ENCODE peak calls at places on chromosome 21, in seven cellular contexts. T, O, F, S, D, P and Z are unnamed samples. For H3K36me3, the result is how much of the 10 kb centered on the place peaks cover.

GRCh38 chr21:42614391-42614790 is 39.0 kb upstream of the PDE9A start:
- DNase-seq in T (no peak), O (no peak), F (no peak), S (no peak), D (no peak), P (no peak), Z (no peak)

GRCh38 chr21:28789571-28789970 is 203.1 kb downstream of the LTN1 start:
- DNase-seq in T (no peak), O (no peak), F (peak), S (no peak), D (no peak), P (no peak), Z (no peak)

GRCh38 chr21:17818158-17819113 is 720 bp downstream of the C21orf91 start:
- DNase-seq in T (no peak), O (peak), F (peak), S (peak), D (peak), P (peak), Z (peak)

GRCh38 chr21:40049031-40049958 is 182.1 kb downstream of the PCP4 start:
- DNase-seq in T (no peak), O (no peak), F (no peak), S (no peak), D (no peak), P (no peak), Z (no peak)

GRCh38 chr21:40118527-40118926 is 251.3 kb downstream of the PCP4 start:
- DNase-seq in T (no peak), O (no peak), F (no peak), S (no peak), D (no peak), P (no peak), Z (no peak)

GRCh38 chr21:40143822-40144525 is 276.7 kb downstream of the PCP4 start:
- DNase-seq in T (peak), O (no peak), F (peak), S (peak), D (peak), P (no peak), Z (peak)

GRCh38 chr21:43318841-43319781 is 107.8 kb downstream of the SIK1 start:
- DNase-seq in T (no peak), O (peak), F (peak), S (no peak), D (no peak), P (no peak), Z (no peak)

GRCh38 chr21:33441489-33442477 is 38.0 kb downstream of the TMEM50B start:
- DNase-seq in T (no peak), O (no peak), F (peak), S (no peak), D (no peak), P (no peak), Z (no peak)

GRCh38 chr21:21045538-21045937 is 47.3 kb downstream of the NCAM2 start:
- DNase-seq in T (no peak), O (no peak), F (no peak), S (no peak), D (no peak), P (no peak), Z (no peak)

GRCh38 chr21:38897532-38898421 is 92.0 kb downstream of the ETS2 start:
- DNase-seq in T (no peak), O (no peak), F (no peak), S (no peak), D (no peak), P (no peak), Z (no peak)

GRCh38 chr21:28447453-28447852 is 545.2 kb downstream of the LTN1 start:
- DNase-seq in T (no peak), O (no peak), F (no peak), S (no peak), D (no peak), P (no peak), Z (no peak)

GRCh38 chr21:46599251-46599572 is 5.7 kb downstream of the S100B start:
- DNase-seq in T (no peak), O (no peak), F (peak), S (no peak), D (peak), P (peak), Z (no peak)

GRCh38 chr21:43196789-43197188 is 28.0 kb downstream of the CRYAA start:
- DNase-seq in T (peak), O (peak), F (no peak), S (peak), D (no peak), P (no peak), Z (peak)

GRCh38 chr21:22474403-22474802 is 1476.2 kb downstream of the NCAM2 start:
- DNase-seq in T (no peak), O (no peak), F (no peak), S (no peak), D (no peak), P (no peak), Z (no peak)

GRCh38 chr21:29163381-29164115 is 33.1 kb downstream of the MAP3K7CL start:
- DNase-seq in T (no peak), O (no peak), F (no peak), S (no peak), D (no peak), P (no peak), Z (no peak)

GRCh38 chr21:41799763-41800162 is 32.9 kb upstream of the RIPK4 start:
- DNase-seq in T (no peak), O (no peak), F (no peak), S (peak), D (no peak), P (no peak), Z (no peak)

GRCh38 chr21:43937898-43938309 is 72.9 kb downstream of the AGPAT3 start:
- DNase-seq in T (no peak), O (no peak), F (no peak), S (no peak), D (no peak), P (no peak), Z (no peak)

GRCh38 chr21:41692216-41692615 is 74.6 kb downstream of the RIPK4 start:
- DNase-seq in T (no peak), O (no peak), F (no peak), S (no peak), D (no peak), P (no peak), Z (no peak)

GRCh38 chr21:41616063-41616591 is 108.2 kb upstream of the TMPRSS2 start:
- DNase-seq in T (no peak), O (no peak), F (no peak), S (no peak), D (no peak), P (no peak), Z (no peak)

GRCh38 chr21:16330340-16331319 is 600.8 kb downstream of the USP25 start:
- DNase-seq in T (no peak), O (no peak), F (peak), S (no peak), D (peak), P (no peak), Z (no peak)
- TF ChIP-seq CTCF in T (peak), O (peak), F (peak), S (peak), D (peak), P (peak), Z (peak)

DNA sequence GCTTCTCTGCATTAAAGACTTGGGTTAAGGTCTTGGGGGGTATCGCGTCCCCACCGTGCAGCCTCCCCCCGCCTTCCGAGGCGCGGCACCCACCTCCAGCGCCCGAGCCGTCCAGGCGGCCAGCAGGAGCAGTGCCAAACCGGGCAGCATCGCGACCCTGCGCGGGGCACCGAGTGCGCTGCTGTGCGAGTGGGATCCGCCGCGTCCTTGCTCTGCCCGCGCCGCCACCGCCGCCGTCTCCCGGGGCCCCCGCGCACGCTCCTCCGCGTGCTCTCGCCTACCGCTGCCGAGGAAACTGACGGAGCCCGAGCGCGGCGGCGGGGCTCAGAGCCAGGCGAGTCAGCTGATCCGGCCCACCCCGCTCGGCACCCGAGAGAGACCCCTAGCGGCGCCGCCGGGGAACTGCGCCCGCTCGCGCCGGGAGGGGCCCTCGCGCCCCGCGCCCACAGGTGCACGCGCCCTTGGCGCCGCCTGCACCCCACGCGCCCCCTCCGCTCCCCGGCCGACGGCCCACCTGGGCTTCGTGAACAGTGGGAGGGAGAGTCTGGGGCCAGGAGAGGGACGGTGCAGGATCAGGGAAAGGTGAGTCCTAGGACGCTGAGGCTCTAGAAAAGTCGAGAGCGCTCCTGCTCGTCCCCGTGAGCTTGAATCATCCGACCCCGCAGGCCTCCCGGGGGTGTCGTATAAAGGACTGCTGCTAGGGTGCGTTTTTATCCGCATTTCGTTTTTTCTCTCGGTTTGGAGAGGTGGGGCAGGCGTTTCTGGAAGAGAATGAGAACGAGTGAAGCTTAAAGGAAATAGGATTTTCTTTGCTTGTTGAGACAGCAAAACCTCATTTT is at the start of gene APP:
- DNase-seq in T (peak), O (peak), F (peak), S (peak), D (peak), P (peak), Z (peak)
- TF ChIP-seq POLR2A in T (peak), O (peak), F (no peak), S (peak), D (peak), P (peak), Z (no peak)

GRCh38 chr21:34835526-34835925 is 166.7 kb downstream of the CLIC6 start:
- DNase-seq in T (peak), O (no peak), F (no peak), S (no peak), D (no peak), P (no peak), Z (no peak)
- H3K36me3 ChIP-seq in T (under half), O (under half), F (half or more), S (under half), D (under half), P (under half), Z (under half)

GRCh38 chr21:45336870-45337269 is 49.2 kb upstream of the POFUT2 start:
- DNase-seq in T (no peak), O (peak), F (no peak), S (no peak), D (no peak), P (no peak), Z (no peak)
- TF ChIP-seq CTCF in T (no peak), O (no peak), F (no peak), S (no peak), D (no peak), P (no peak), Z (no peak)

GRCh38 chr21:36718951-36719501 is 20.1 kb downstream of the SIM2 start:
- DNase-seq in T (no peak), O (no peak), F (peak), S (no peak), D (no peak), P (no peak), Z (peak)
- TF ChIP-seq POLR2A in T (no peak), O (no peak), F (no peak), S (no peak), D (no peak), P (no peak), Z (no peak)

GRCh38 chr21:15692711-15693110 is 37.1 kb upstream of the USP25 start:
- DNase-seq in T (no peak), O (no peak), F (no peak), S (no peak), D (peak), P (no peak), Z (no peak)
- H3K36me3 ChIP-seq in T (under half), O (under half), F (under half), S (under half), D (under half), P (under half), Z (under half)

GRCh38 chr21:45253180-45253579 is 34.5 kb downstream of the POFUT2 start:
- DNase-seq in T (no peak), O (no peak), F (no peak), S (no peak), D (peak), P (no peak), Z (no peak)

GRCh38 chr21:45250914-45251634 is 36.6 kb downstream of the POFUT2 start:
- DNase-seq in T (no peak), O (no peak), F (no peak), S (no peak), D (no peak), P (no peak), Z (no peak)

GRCh38 chr21:45250272-45250671 is 37.4 kb downstream of the POFUT2 start:
- DNase-seq in T (no peak), O (no peak), F (no peak), S (no peak), D (no peak), P (no peak), Z (no peak)

GRCh38 chr21:45252448-45252925 is 35.2 kb downstream of the POFUT2 start:
- DNase-seq in T (no peak), O (no peak), F (no peak), S (no peak), D (no peak), P (no peak), Z (no peak)

DNA sequence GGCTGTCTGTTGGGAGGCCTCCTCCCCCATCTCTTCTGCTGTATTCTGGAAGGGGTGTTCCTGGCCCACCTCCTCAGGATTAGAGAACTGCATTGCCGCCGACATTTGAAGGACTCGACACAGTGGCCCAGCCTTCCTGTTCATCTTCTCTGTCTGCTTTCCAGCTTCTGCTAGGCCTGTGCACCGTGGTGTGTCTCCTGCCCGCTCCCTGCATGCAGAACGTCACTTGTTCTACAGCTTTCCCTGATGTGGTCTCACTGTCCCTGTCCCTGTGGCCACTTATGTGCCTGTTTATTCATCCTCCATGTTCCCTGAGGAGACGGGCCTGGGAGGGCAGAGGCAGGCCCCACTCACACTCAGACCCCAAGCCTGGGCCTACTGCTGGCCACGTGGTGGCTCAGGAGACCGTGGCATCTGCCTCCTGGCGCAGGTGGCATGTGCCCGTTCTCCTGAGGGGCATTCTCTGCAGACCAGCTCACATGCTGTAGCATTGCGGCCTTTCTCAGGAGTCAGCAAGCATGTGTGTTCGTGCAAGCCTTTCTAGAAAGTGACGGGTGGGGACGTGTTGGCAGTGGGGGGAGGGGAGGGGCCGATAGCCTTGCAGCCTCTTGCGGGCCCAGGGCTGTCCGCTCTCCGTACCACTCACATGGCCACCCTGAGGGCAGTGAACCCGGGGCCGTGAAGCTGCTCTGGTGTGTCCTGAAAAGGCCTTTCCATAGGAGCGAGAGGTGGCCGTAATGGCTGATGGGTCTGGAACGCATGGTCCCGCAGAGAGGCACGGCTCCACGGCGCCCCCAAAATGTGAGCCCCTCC is 35.9 kb downstream of the POFUT2 start:
- DNase-seq in T (no peak), O (no peak), F (no peak), S (no peak), D (no peak), P (no peak), Z (no peak)
- TF ChIP-seq CTCF in T (no peak), O (no peak), F (no peak), S (no peak), D (no peak), P (no peak), Z (no peak)

GRCh38 chr21:45404726-45405270 is at the start of gene COL18A1:
- DNase-seq in T (no peak), O (peak), F (peak), S (no peak), D (peak), P (peak), Z (peak)
- TF ChIP-seq POLR2A in T (no peak), O (no peak), F (no peak), S (no peak), D (no peak), P (peak), Z (no peak)

GRCh38 chr21:32340863-32341848 is 42.5 kb downstream of the MRAP start:
- DNase-seq in T (no peak), O (no peak), F (no peak), S (no peak), D (no peak), P (no peak), Z (no peak)
- H3K36me3 ChIP-seq in T (under half), O (half or more), F (half or more), S (under half), D (under half), P (under half), Z (half or more)

GRCh38 chr21:27425172-27425571 is 458.3 kb upstream of the ADAMTS5 start:
- DNase-seq in T (no peak), O (no peak), F (no peak), S (no peak), D (no peak), P (no peak), Z (no peak)
- TF ChIP-seq CTCF in T (no peak), O (no peak), F (no peak), S (no peak), D (no peak), P (no peak), Z (no peak)